ENCODE peak calls at places on chromosomes 7 and 10, in eight cellular contexts. N, Y, G, O, S, Z, H and J are unnamed samples.

GRCh38 chr10:91194497-91195179 is 25.8 kb upstream of the PCGF5 start:
- DNase-seq in N (no peak), G (no peak), H (no peak), Z (no peak), O (no peak), S (no peak), Y (no peak), J (no peak)

GRCh38 chr10:59752278-59752940 is 846 bp downstream of the MRLN start:
- DNase-seq in G (no peak), H (no peak), S (no peak), Z (no peak), O (no peak), N (no peak), Y (no peak), J (no peak)

GRCh38 chr7:63067897-63068585 is 930.6 kb upstream of the ZNF722 start:
- DNase-seq in S (no peak), Z (no peak), Y (no peak), O (no peak), G (no peak), N (peak; percentile 15), H (no peak), J (peak; percentile 13)

GRCh38 chr10:34219860-34220518 is 595.1 kb downstream of the PARD3 start:
- DNase-seq in Y (no peak), Z (no peak), N (no peak), G (no peak), H (no peak), O (no peak), S (no peak), J (no peak)

GRCh38 chr7:132053871-132054270 is 497.4 kb upstream of the PODXL start:
- DNase-seq in S (no peak), G (no peak), Y (no peak), Z (no peak), O (no peak), N (no peak), H (no peak), J (no peak)

GRCh38 chr10:15370741-15371701 is at the start of gene FAM171A1:
- DNase-seq in N (peak; percentile 45), G (peak; percentile 68), S (no peak), H (peak; percentile 68), Y (peak; percentile 30), Z (no peak), O (peak; percentile 61), J (peak; percentile 73)

GRCh38 chr10:27223964-27224363 is 16.6 kb downstream of the ACBD5 start:
- DNase-seq in Z (peak; percentile 46), S (no peak), H (peak; percentile 36), Y (peak; percentile 31), G (no peak), O (peak; percentile 70), N (peak; percentile 26), J (peak; percentile 65)

GRCh38 chr7:27917774-27918314 is 177.9 kb downstream of the TAX1BP1 start:
- DNase-seq in Y (no peak), S (no peak), O (no peak), G (no peak), N (no peak), Z (peak; percentile 19), H (no peak), J (no peak)

GRCh38 chr7:12584940-12585339 is 14.4 kb downstream of the SCIN start:
- DNase-seq in S (no peak), O (peak; percentile 54), Y (no peak), N (no peak), G (no peak), Z (no peak), H (peak; percentile 21), J (no peak)

GRCh38 chr10:6445671-6446278 is 134.3 kb downstream of the PRKCQ start:
- DNase-seq in Y (no peak), O (peak; percentile 76), S (no peak), Z (peak; percentile 10), G (peak; percentile 25), H (peak; percentile 45), N (peak; percentile 16), J (peak; percentile 38)
- TF ChIP-seq CTCF in Y (peak; percentile 33), O (peak; percentile 39), S (peak; percentile 56), Z (peak; percentile 58), G (peak; percentile 80), H (peak; percentile 49), N (peak; percentile 38), J (peak; percentile 25)

GRCh38 chr10:97292862-97293198 is 393 bp upstream of the ARHGAP19 start:
- DNase-seq in S (no peak), H (no peak), G (no peak), O (no peak), Y (no peak), Z (no peak), N (no peak), J (no peak)

GRCh38 chr10:97298223-97298571 is 5.8 kb upstream of the ARHGAP19 start:
- DNase-seq in N (no peak), Y (no peak), O (no peak), H (no peak), S (no peak), Z (no peak), G (no peak), J (no peak)

GRCh38 chr10:97297556-97298222 is 5.3 kb upstream of the ARHGAP19 start:
- DNase-seq in G (no peak), N (no peak), S (no peak), Y (no peak), O (no peak), Z (peak; percentile 54), H (no peak), J (peak; percentile 44)

GRCh38 chr10:97291357-97292096 is 910 bp downstream of the ARHGAP19 start:
- DNase-seq in Y (no peak), N (no peak), S (no peak), H (no peak), G (no peak), O (peak; percentile 51), Z (no peak), J (no peak)

GRCh38 chr10:97292097-97292861 is at the start of gene ARHGAP19:
- DNase-seq in H (peak; percentile 96), Z (peak; percentile 99), N (peak; percentile 97), G (peak; percentile 97), S (peak; percentile 84), O (peak; percentile 99), Y (peak; percentile 98), J (peak; percentile 96)
- TF ChIP-seq POLR2A in H (peak; percentile 85), Z (peak; percentile 85), N (peak; percentile 75), G (peak; percentile 72), S (peak; percentile 10), O (peak; percentile 85), Y (peak; percentile 75), J (peak; percentile 87)

GRCh38 chr10:87691515-87692070 is 31.9 kb downstream of the PAPSS2 start:
- DNase-seq in S (no peak), N (no peak), Z (no peak), O (no peak), H (no peak), Y (no peak), G (no peak), J (no peak)

GRCh38 chr10:87696922-87697714 is 37.4 kb downstream of the PAPSS2 start:
- DNase-seq in N (no peak), O (no peak), Y (no peak), Z (no peak), G (no peak), H (peak; percentile 41), S (no peak), J (no peak)

GRCh38 chr10:87692956-87693484 is 33.3 kb downstream of the PAPSS2 start:
- DNase-seq in O (no peak), Y (no peak), G (no peak), S (no peak), H (no peak), Z (no peak), N (no peak), J (no peak)

GRCh38 chr10:87694011-87694794 is 34.5 kb downstream of the PAPSS2 start:
- DNase-seq in Z (no peak), N (no peak), G (no peak), Y (no peak), S (no peak), H (peak; percentile 32), O (no peak), J (no peak)

DNA sequence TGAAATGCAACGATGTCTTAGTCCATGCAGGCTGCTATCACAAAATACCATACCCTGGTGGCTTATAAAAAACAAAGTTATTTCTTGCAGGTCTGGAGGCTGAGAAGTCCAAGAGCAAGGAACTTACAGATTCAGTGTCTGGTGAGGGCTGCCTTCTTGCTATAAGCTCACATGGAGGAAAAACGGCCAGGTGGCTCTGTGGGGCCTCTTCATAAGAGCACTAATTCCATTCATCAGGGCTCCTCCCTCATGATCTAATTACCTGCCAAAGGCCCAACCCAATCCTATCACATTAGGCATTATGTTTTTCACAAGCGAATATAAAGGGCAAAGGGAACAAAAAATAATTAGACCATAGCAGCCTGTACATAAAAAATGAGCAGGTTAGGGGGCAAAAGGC is 35.4 kb downstream of the PAPSS2 start:
- DNase-seq in N (no peak), G (no peak), Y (no peak), Z (no peak), H (peak; percentile 28), O (no peak), S (no peak), J (no peak)
- H3K4me1 ChIP-seq in N (no peaks in the 10 kb centered on the region), G (peaks cover 39% of the 10 kb centered on the region), Y (no peaks in the 10 kb centered on the region), Z (no peaks in the 10 kb centered on the region), H (peaks cover 38% of the 10 kb centered on the region), O (peaks cover 6% of the 10 kb centered on the region), S (peaks cover 8% of the 10 kb centered on the region), J (peaks cover 22% of the 10 kb centered on the region)

DNA sequence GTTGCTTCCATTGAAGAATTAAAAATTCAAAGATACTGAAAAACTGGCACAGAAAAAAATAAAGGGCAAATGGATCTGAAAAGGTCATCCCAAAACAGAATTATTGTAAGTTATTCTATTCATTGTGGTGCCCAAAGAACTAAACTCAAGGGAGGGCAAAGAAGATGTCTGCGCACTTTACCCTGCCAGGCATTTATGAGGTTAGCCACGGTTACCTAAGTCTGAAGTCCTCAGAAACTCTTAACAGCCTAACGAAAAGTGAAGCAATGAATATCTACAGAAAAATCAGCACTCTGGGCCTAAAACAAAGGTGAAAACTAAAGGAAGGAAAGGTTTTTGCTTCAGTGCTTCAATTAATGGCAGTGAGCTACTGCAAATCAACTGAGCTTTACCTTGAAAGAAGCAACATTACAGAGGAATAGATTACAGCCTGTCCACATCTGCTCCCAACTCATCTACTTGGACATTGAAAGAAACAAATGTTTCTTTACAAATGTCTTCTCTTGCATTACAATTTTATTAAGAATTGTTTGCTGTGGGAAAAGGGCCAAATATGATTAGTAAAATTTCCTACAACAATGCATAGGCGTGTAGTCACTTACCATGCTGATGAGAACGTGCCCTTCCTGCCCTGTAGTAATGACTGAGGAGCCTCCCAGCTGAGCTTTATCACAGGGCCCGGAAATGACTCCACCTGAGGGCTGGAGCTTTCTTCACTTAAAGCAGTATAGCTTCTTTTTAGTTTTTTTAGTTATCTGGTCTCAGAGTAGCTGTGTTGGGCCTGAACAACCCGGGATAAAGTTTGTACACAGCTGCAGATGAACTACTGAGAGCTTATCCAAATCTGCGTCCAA is at the start of gene TUBAL3:
- DNase-seq in Z (no peak), O (no peak), Y (no peak), H (peak; percentile 63), S (no peak), N (peak; percentile 16), G (no peak), J (no peak)
- TF ChIP-seq CTCF in Z (no peak), O (no peak), Y (no peak), H (no peak), S (no peak), N (no peak), G (no peak), J (no peak)

DNA sequence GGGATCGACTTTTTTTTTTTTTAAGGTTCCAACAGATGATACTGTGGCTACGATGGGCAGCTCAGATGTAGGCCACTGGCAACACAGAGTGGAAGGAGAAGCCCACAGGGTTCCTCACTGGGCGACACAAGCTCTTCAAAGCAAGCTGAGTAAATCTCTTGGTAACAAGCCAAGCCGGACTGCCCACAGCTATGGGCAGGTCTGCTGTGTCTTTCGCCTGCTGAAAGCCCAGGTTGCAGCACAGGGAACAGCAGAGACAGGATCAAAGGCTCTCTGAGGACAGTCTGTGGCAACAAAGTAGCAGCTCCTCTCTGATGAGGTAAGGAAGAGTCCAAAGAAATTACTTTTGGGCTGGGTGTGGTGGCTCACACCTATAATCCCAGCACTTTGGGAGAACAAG is 83.6 kb downstream of the KCNMA1 start:
- DNase-seq in G (no peak), S (no peak), Z (no peak), Y (no peak), H (no peak), O (peak; percentile 66), N (no peak), J (no peak)
- TF ChIP-seq POLR2A in G (no peak), S (no peak), Z (no peak), Y (no peak), H (no peak), O (no peak), N (no peak), J (no peak)